ENCODE peak calls at places on chromosomes 3 and 15, in four cellular contexts. Z is K562, N is GM12878, M is HepG2. T is an unnamed sample.

GRCh38 chr3:61073532-61073931 is 177.7 kb downstream of the FHIT start:
- DNase-seq in Z (no peak), M (no peak), N (no peak), T (no peak)

GRCh38 chr3:54062546-54062945 is 59.8 kb upstream of the CACNA2D3 start:
- DNase-seq in N (no peak), M (no peak), Z (no peak), T (no peak)

GRCh38 chr15:63041982-63042878 is at the start of gene TPM1:
- DNase-seq in N (no peak), M (peak; percentile 73), Z (no peak), T (peak; percentile 91)

GRCh38 chr3:151901282-151901945 is 28.0 kb downstream of the SUCNR1 start:
- DNase-seq in N (no peak), Z (no peak), M (no peak), T (no peak)

GRCh38 chr3:12371525-12372140 is 82.8 kb downstream of the PPARG start:
- DNase-seq in M (no peak), Z (no peak), N (no peak), T (no peak)

GRCh38 chr3:14876942-14877341 is 58.2 kb downstream of the FGD5 start:
- DNase-seq in Z (no peak), M (no peak), N (no peak), T (no peak)

GRCh38 chr3:136838641-136839555 is 20.0 kb downstream of the SLC35G2 start:
- DNase-seq in M (no peak), N (no peak), Z (peak; percentile 26), T (no peak)

GRCh38 chr3:45055411-45056143 is 29.5 kb downstream of the CLEC3B start:
- DNase-seq in N (no peak), M (peak; percentile 65), Z (peak; percentile 58), T (peak; percentile 34)

GRCh38 chr3:185059766-185060165 is 93.1 kb downstream of the C3orf70 start:
- DNase-seq in M (no peak), N (no peak), Z (no peak), T (no peak)

GRCh38 chr3:178263236-178263916 is 272.9 kb upstream of the KCNMB2 start:
- DNase-seq in N (no peak), Z (no peak), M (no peak), T (no peak)

GRCh38 chr15:101359365-101359947 is 64.4 kb upstream of the SNRPA1 start:
- DNase-seq in N (no peak), M (no peak), Z (no peak), T (no peak)

GRCh38 chr3:120642368-120642948 is 39.6 kb downstream of the HGD start:
- DNase-seq in N (no peak), M (no peak), Z (peak; percentile 59), T (no peak)

GRCh38 chr3:136979684-136980083 is 21.9 kb downstream of the IL20RB start:
- DNase-seq in Z (no peak), M (no peak), N (no peak), T (no peak)

GRCh38 chr3:153289334-153289808 is 127.3 kb downstream of the RAP2B start:
- DNase-seq in N (no peak), M (no peak), Z (peak; percentile 38), T (no peak)

GRCh38 chr3:11717768-11718581 is 74.3 kb upstream of the VGLL4 start:
- DNase-seq in M (peak; percentile 53), N (no peak), Z (no peak), T (no peak)

GRCh38 chr15:82572311-82572710 is 32.1 kb upstream of the RPS17 start:
- DNase-seq in M (no peak), Z (no peak), N (no peak), T (no peak)

GRCh38 chr15:33968224-33968623 is at the start of gene CHRM5:
- DNase-seq in M (no peak), N (no peak), Z (no peak), T (no peak)

GRCh38 chr15:51380999-51381806 is 39.7 kb downstream of the GLDN start:
- DNase-seq in M (peak; percentile 77), Z (peak; percentile 87), N (peak; percentile 34), T (peak; percentile 60)

GRCh38 chr3:17625111-17625510 is 117.3 kb downstream of the TBC1D5 start:
- DNase-seq in N (no peak), M (no peak), Z (no peak), T (no peak)

GRCh38 chr3:55162031-55162784 is 234.3 kb upstream of the LRTM1 start:
- DNase-seq in M (no peak), Z (no peak), N (peak; percentile 19), T (no peak)

DNA sequence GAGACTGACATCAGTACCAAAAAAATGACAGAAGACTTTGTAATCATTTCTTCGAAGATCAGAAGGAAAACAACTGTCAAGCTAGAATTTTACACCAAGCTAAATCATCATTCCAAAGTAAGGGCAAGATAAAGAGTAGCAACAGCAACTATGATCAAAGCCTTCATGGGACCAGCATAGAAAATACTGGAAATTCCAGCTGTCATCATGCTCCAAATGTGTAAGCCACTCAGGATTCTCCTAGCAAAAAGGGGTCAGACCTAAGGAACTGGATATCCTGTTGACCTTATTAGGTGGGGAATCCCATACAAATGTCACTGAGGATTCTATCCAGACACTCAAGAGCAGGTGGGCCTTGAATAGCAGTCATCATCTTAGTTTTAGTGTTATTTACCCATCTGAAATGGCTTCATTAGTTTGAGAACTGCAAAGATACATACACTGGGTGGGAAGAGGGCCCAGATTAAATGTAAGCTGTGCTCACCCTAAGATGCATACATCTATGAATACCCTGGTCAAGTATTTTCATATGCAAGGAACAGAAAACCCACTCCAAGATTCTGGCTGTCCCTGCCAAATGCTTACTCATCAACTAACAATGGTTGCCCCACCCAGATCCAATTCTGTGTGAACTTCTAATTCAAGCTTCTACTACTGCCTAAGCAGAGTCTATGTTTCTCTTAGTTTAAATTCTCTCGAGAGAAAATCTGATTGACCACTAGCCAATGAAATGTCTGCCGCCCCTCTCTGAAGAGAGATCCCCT is 33.5 kb downstream of the CLDN18 start:
- DNase-seq in Z (no peak), M (no peak), N (no peak), T (no peak)
- TF ChIP-seq CREM in Z (no peak), M (no peak), N (no peak), T (no peak)

GRCh38 chr15:38129531-38130199 is 123.0 kb upstream of the SPRED1 start:
- DNase-seq in M (no peak), Z (no peak), N (peak; percentile 39), T (no peak)
- TF ChIP-seq CREM in M (no peak), Z (no peak), N (no peak), T (no peak)

DNA sequence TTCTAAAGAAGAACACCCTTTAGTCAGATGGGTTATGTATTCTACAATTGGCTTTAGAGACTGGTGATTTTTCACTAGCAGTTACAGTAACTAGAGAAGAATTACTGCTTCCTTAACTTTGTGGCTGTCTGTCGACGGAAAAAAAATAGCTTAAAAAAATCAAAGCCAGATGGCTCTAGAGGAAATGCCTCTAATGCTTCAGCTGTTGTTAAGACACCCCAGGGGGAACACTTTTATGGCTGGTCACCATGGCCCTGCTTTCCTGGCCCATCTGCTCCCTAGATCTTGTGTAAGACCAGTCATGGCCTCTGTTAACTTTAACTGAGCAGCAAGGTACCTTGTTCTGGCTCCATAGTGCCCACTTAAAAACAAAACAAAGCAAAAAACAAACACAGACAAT is 198.6 kb upstream of the PLSCR5 start:
- DNase-seq in Z (no peak), M (no peak), N (no peak), T (no peak)
- TF ChIP-seq CREM in Z (no peak), M (no peak), N (no peak), T (no peak)

GRCh38 chr3:51004235-51004634 is 329.5 kb downstream of the DOCK3 start:
- DNase-seq in N (no peak), Z (no peak), M (no peak), T (no peak)
- TF ChIP-seq CREM in N (no peak), Z (no peak), M (no peak), T (no peak)

GRCh38 chr3:183481582-183481981 is 53.2 kb upstream of the MCF2L2 start:
- DNase-seq in M (no peak), Z (no peak), N (no peak), T (no peak)

GRCh38 chr3:183478501-183478900 is 50.1 kb upstream of the MCF2L2 start:
- DNase-seq in N (no peak), M (no peak), Z (no peak), T (no peak)

GRCh38 chr3:183473969-183474368 is 45.5 kb upstream of the MCF2L2 start:
- DNase-seq in M (no peak), N (no peak), Z (no peak), T (no peak)

GRCh38 chr3:183475019-183475418 is 46.6 kb upstream of the MCF2L2 start:
- DNase-seq in N (no peak), M (no peak), Z (no peak), T (no peak)

GRCh38 chr3:183477801-183478456 is 49.5 kb upstream of the MCF2L2 start:
- DNase-seq in N (no peak), Z (no peak), M (no peak), T (no peak)
- TF ChIP-seq CREM in N (no peak), Z (peak; percentile 60), M (no peak), T (no peak)

GRCh38 chr3:64518950-64519349 is 168.8 kb downstream of the ADAMTS9 start:
- DNase-seq in Z (no peak), M (no peak), N (no peak), T (no peak)
- TF ChIP-seq CREM in Z (no peak), M (no peak), N (no peak), T (no peak)

GRCh38 chr15:29046946-29047345 is 161.2 kb downstream of the APBA2 start:
- DNase-seq in M (no peak), Z (no peak), N (no peak), T (no peak)
- TF ChIP-seq CREM in M (no peak), Z (no peak), N (no peak), T (no peak)

DNA sequence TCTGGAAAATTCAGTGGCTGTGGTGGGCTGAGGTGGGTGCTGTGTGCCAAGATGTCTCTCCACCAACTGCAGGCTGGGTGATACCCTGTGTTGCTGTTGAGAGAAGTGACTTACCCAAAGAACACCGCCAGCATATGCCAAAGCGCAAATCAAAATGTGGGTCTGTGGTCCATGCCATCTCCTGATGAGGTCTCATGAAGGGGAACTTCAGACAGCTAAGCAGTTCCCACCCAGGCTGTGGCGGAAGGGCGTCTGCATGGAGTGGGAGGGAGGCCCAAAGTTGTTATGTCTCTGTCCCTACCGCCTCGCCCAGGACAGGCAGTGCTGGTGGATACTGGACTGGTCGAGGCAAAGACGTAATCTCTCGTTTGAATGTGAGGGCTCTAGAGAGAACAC is 70.9 kb upstream of the PLXNA1 start:
- DNase-seq in Z (no peak), N (no peak), M (no peak), T (no peak)
- TF ChIP-seq CREM in Z (no peak), N (no peak), M (no peak), T (no peak)